ENCODE peak calls at places on chromosomes 11 and 22, in five cellular contexts. One of them, this sample, is unnamed.

GRCh38 chr11:11899401-11899800 is 57.6 kb downstream of the USP47 start:
- DNase-seq in HFFc6: no peak
- DNase-seq in nucleus accumbens: no peak
- DNase-seq in epithelial cell of proximal tubule: no peak
- DNase-seq in SK-N-SH: no peak
- DNase-seq in this sample: no peak

GRCh38 chr11:3840289-3840869 is 380 bp downstream of the RHOG start:
- DNase-seq in HFFc6: no peak
- DNase-seq in SK-N-SH: peak
- DNase-seq in epithelial cell of proximal tubule: no peak
- DNase-seq in nucleus accumbens: no peak
- DNase-seq in this sample: no peak

GRCh38 chr11:123202155-123202714 is 7.2 kb upstream of the CLMP start:
- DNase-seq in SK-N-SH: peak
- DNase-seq in epithelial cell of proximal tubule: no peak
- DNase-seq in nucleus accumbens: no peak
- DNase-seq in HFFc6: peak
- DNase-seq in this sample: no peak

GRCh38 chr11:60838132-60838531 is 3.8 kb upstream of the CCDC86 start:
- DNase-seq in HFFc6: no peak
- DNase-seq in SK-N-SH: no peak
- DNase-seq in nucleus accumbens: no peak
- DNase-seq in epithelial cell of proximal tubule: no peak
- DNase-seq in this sample: no peak

GRCh38 chr11:103051158-103051801 is 40.7 kb downstream of the DCUN1D5 start:
- DNase-seq in SK-N-SH: no peak
- DNase-seq in nucleus accumbens: no peak
- DNase-seq in epithelial cell of proximal tubule: peak
- DNase-seq in HFFc6: no peak
- DNase-seq in this sample: no peak

GRCh38 chr11:1514349-1515061 is 27.9 kb upstream of the MOB2 start:
- DNase-seq in SK-N-SH: peak
- DNase-seq in HFFc6: no peak
- DNase-seq in nucleus accumbens: no peak
- DNase-seq in epithelial cell of proximal tubule: no peak
- DNase-seq in this sample: peak

GRCh38 chr11:118265954-118266353 is 1.9 kb upstream of the MPZL2 start:
- DNase-seq in epithelial cell of proximal tubule: no peak
- DNase-seq in nucleus accumbens: no peak
- DNase-seq in HFFc6: no peak
- DNase-seq in SK-N-SH: no peak
- DNase-seq in this sample: peak

GRCh38 chr22:35795476-35795875 is 77.8 kb downstream of the APOL5 start:
- DNase-seq in SK-N-SH: no peak
- DNase-seq in HFFc6: no peak
- DNase-seq in nucleus accumbens: no peak
- DNase-seq in epithelial cell of proximal tubule: no peak
- DNase-seq in this sample: no peak

GRCh38 chr11:5007561-5007960 is 12.9 kb downstream of the OR51L1 start:
- DNase-seq in nucleus accumbens: no peak
- DNase-seq in HFFc6: no peak
- DNase-seq in epithelial cell of proximal tubule: no peak
- DNase-seq in SK-N-SH: no peak
- DNase-seq in this sample: no peak

GRCh38 chr22:47476226-47476625 is 713.8 kb downstream of the TBC1D22A start:
- DNase-seq in SK-N-SH: no peak
- DNase-seq in epithelial cell of proximal tubule: no peak
- DNase-seq in HFFc6: no peak
- DNase-seq in nucleus accumbens: no peak
- DNase-seq in this sample: no peak

GRCh38 chr11:75482931-75483469 is 42.7 kb downstream of the GDPD5 start:
- DNase-seq in SK-N-SH: no peak
- DNase-seq in nucleus accumbens: no peak
- DNase-seq in HFFc6: no peak
- DNase-seq in epithelial cell of proximal tubule: no peak
- DNase-seq in this sample: no peak

GRCh38 chr22:32684822-32685187 is 116.7 kb upstream of the TIMP3 start:
- DNase-seq in SK-N-SH: no peak
- DNase-seq in epithelial cell of proximal tubule: no peak
- DNase-seq in HFFc6: peak
- DNase-seq in nucleus accumbens: no peak
- DNase-seq in this sample: no peak

GRCh38 chr11:6443269-6444003 is 2.6 kb upstream of the HPX start:
- DNase-seq in nucleus accumbens: no peak
- DNase-seq in HFFc6: peak
- DNase-seq in epithelial cell of proximal tubule: no peak
- DNase-seq in SK-N-SH: peak
- DNase-seq in this sample: peak

GRCh38 chr11:132898676-132899075 is 633.6 kb downstream of the OPCML start:
- DNase-seq in nucleus accumbens: no peak
- DNase-seq in epithelial cell of proximal tubule: no peak
- DNase-seq in HFFc6: no peak
- DNase-seq in SK-N-SH: no peak
- DNase-seq in this sample: no peak

GRCh38 chr11:36741515-36741914 is 143.5 kb upstream of the RAG2 start:
- DNase-seq in HFFc6: no peak
- DNase-seq in epithelial cell of proximal tubule: no peak
- DNase-seq in nucleus accumbens: no peak
- DNase-seq in SK-N-SH: no peak
- DNase-seq in this sample: no peak